ENCODE peak calls at places on chromosomes 13 and 19, in seven cellular contexts. W is NT2/D1; N is Karpas-422; J is CD4-positive, CD25-positive, alpha-beta regulatory T cell; M is IMR-90; D is tibial artery; Z is neuronal stem cell. C is an unnamed sample. For H3K9me3, the result is how much of the 10 kb centered on the place peaks cover.

GRCh38 chr13:24693862-24694471 is 13.8 kb downstream of the ATP12A start:
- DNase-seq in W (no peak), N (peak), J (peak), M (peak), D (peak), Z (peak), C (peak)

GRCh38 chr13:100131863-100132574 is 43.1 kb downstream of the PCCA start:
- DNase-seq in W (no peak), N (no peak), J (peak), M (peak), D (no peak), Z (no peak), C (peak)

GRCh38 chr19:50341091-50341564 is 12.0 kb upstream of the KCNC3 start:
- DNase-seq in W (no peak), N (peak), J (no peak), M (no peak), D (no peak), Z (no peak), C (no peak)

GRCh38 chr13:49569993-49570689 is 15.2 kb downstream of the RCBTB1 start:
- DNase-seq in W (no peak), N (no peak), J (peak), M (no peak), D (no peak), Z (no peak), C (peak)

GRCh38 chr13:99898421-99898820 is 73.1 kb downstream of the ZIC5 start:
- DNase-seq in W (no peak), N (no peak), J (no peak), M (no peak), D (no peak), Z (no peak), C (no peak)

GRCh38 chr13:37648604-37649003 is 50.0 kb upstream of the POSTN start:
- DNase-seq in W (no peak), N (no peak), J (no peak), M (peak), D (no peak), Z (no peak), C (peak)

GRCh38 chr13:100825551-100825950 is 151.0 kb upstream of the TMTC4 start:
- DNase-seq in W (no peak), N (no peak), J (no peak), M (peak), D (no peak), Z (no peak), C (peak)

GRCh38 chr13:40127476-40127875 is 472.0 kb downstream of the COG6 start:
- DNase-seq in W (no peak), N (peak), J (no peak), M (no peak), D (no peak), Z (no peak), C (no peak)

GRCh38 chr19:56765107-56765506 is 75.4 kb downstream of the PEG3 start:
- DNase-seq in W (peak), N (no peak), J (peak), M (no peak), D (peak), Z (peak), C (no peak)

DNA sequence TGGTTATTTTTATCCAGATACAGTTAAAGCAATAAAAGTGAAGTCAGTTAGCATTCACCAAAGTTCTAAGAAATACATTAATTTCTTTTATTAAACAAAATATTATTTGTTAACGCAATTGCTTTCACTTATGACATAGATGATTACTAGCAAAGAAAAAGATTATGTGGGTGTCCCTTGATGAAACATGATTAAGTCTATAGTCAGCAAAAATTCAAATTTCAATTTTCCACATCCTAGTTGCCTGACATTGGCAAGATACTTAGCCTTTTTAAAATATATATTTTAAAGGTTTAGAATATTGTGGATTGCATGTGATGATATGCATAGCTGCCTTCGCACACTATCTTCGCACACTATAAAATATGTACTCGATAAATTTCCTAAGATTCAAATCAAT is 1780.5 kb upstream of the MIR17HG start:
- DNase-seq in W (no peak), N (no peak), J (no peak), M (no peak), D (no peak), Z (no peak), C (no peak)
- H3K9me3 ChIP-seq in W (under half), N (under half), J (under half), M (under half), D (under half), Z (under half), C (under half)

GRCh38 chr19:57949702-57950101 is 2.2 kb upstream of the ZNF256 start:
- DNase-seq in W (no peak), N (no peak), J (no peak), M (no peak), D (no peak), Z (no peak), C (no peak)

GRCh38 chr19:57947088-57947418 is 453 bp downstream of the ZNF256 start:
- DNase-seq in W (no peak), N (no peak), J (no peak), M (no peak), D (no peak), Z (no peak), C (no peak)

GRCh38 chr19:57946316-57946715 is 1.2 kb downstream of the ZNF256 start:
- DNase-seq in W (no peak), N (no peak), J (no peak), M (no peak), D (no peak), Z (no peak), C (no peak)

GRCh38 chr19:57947419-57948134 is at the start of gene ZNF256:
- DNase-seq in W (peak), N (peak), J (peak), M (peak), D (peak), Z (peak), C (peak)

GRCh38 chr19:57949296-57949695 is 1.8 kb upstream of the ZNF256 start:
- DNase-seq in W (no peak), N (no peak), J (no peak), M (no peak), D (no peak), Z (no peak), C (no peak)
- H3K9me3 ChIP-seq in W (under half), N (under half), J (under half), M (under half), D (under half), Z (under half), C (under half)

GRCh38 chr13:18951412-18951811 is 230.2 kb downstream of the TUBA3C start:
- DNase-seq in W (no peak), N (no peak), J (no peak), M (no peak), D (no peak), Z (no peak), C (no peak)
- H3K9me3 ChIP-seq in W (under half), N (under half), J (under half), M (half or more), D (under half), Z (half or more), C (under half)

GRCh38 chr13:113981611-113982295 is 7.9 kb upstream of the C13orf46 start:
- DNase-seq in W (no peak), N (no peak), J (no peak), M (no peak), D (peak), Z (no peak), C (no peak)

GRCh38 chr13:113980489-113981064 is 6.7 kb upstream of the C13orf46 start:
- DNase-seq in W (no peak), N (no peak), J (no peak), M (no peak), D (peak), Z (no peak), C (no peak)

GRCh38 chr13:113982296-113982661 is 8.4 kb upstream of the C13orf46 start:
- DNase-seq in W (no peak), N (no peak), J (no peak), M (no peak), D (peak), Z (no peak), C (no peak)

GRCh38 chr13:113979791-113980471 is 6.1 kb upstream of the C13orf46 start:
- DNase-seq in W (no peak), N (no peak), J (no peak), M (no peak), D (peak), Z (no peak), C (no peak)

GRCh38 chr13:113981201-113981605 is 7.3 kb upstream of the C13orf46 start:
- DNase-seq in W (no peak), N (no peak), J (no peak), M (no peak), D (peak), Z (no peak), C (peak)
- H3K9me3 ChIP-seq in W (under half), N (under half), J (under half), M (under half), D (under half), Z (under half), C (under half)

GRCh38 chr13:73336789-73337188 is 278.0 kb downstream of the KLF5 start:
- DNase-seq in W (no peak), N (no peak), J (no peak), M (no peak), D (no peak), Z (no peak), C (peak)

GRCh38 chr13:73334459-73334858 is 275.7 kb downstream of the KLF5 start:
- DNase-seq in W (no peak), N (no peak), J (no peak), M (no peak), D (no peak), Z (no peak), C (peak)

GRCh38 chr13:73337511-73337910 is 278.7 kb downstream of the KLF5 start:
- DNase-seq in W (no peak), N (no peak), J (no peak), M (no peak), D (no peak), Z (no peak), C (no peak)

GRCh38 chr13:73335226-73335625 is 276.4 kb downstream of the KLF5 start:
- DNase-seq in W (no peak), N (no peak), J (peak), M (peak), D (no peak), Z (no peak), C (peak)

DNA sequence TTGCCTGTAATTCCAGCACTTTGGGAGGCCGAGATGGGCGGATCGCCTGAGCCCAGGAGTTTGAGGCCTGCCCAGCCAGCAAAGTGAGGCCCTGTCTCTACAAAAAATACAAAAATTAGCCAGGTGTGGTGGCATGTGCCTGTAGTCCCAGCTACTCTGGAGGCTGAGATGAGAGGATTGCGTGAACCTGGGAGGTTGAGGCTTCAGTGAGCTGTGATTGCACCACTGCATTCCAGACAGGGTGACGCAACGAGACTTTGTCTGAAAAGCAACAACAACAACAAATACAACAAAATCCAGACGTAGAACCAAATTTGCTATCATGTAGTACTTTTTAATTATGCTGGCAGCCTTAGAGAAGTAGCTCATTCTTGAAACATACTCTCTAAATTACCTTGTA is 277.1 kb downstream of the KLF5 start:
- DNase-seq in W (no peak), N (no peak), J (no peak), M (no peak), D (no peak), Z (no peak), C (no peak)
- H3K9me3 ChIP-seq in W (under half), N (under half), J (under half), M (under half), D (under half), Z (under half), C (under half)

DNA sequence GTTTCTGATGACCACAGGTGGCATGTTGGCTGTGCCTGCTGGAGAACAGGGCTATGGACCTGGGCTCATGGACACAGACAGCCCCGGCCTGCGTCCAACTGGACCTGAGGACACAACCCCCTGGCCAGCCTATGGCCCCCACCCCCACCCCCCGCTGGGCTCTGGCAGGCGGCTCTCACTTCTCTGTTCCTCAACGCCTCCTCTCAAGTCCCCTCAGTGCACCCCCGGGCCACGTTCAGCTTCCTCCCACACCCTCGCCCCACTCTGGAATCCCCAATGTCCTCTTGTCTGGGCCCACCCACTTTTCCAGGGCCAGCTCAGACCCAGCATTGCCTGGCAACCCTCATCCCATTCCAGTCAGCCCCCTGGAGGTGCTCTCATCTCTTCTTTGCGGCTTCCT is 130.2 kb upstream of the SPACA7 start:
- DNase-seq in W (no peak), N (no peak), J (no peak), M (no peak), D (no peak), Z (no peak), C (no peak)
- H3K9me3 ChIP-seq in W (under half), N (under half), J (under half), M (half or more), D (under half), Z (under half), C (under half)

DNA sequence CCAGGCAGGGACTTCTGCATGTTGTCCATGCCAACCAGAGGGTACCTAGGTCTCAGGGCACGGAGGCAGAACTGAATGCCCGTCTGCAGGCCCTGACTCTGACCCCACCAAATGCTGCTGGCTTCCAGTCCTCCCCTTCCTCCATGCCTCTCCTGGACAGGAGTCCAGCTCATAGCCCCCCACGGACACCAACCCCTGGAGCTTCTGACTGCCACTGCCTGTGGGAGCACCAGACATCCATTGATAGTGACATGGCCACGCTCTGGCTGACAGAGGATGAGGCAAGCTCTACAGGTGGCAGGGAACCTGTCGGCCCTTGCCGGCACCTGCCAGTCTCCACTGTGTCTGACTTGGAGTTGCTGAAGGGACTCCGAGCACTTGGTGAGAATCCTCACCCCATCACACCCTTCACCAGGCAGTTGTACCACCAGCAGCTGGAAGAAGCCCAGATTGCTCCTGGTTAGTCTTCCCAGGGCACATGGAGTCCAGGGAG is 1.8 kb downstream of the ANKLE1 start:
- DNase-seq in W (no peak), N (no peak), J (no peak), M (no peak), D (no peak), Z (no peak), C (no peak)
- H3K9me3 ChIP-seq in W (under half), N (under half), J (under half), M (under half), D (under half), Z (under half), C (under half)

GRCh38 chr19:44552324-44552723 is 22.8 kb upstream of the CEACAM20 start:
- DNase-seq in W (peak), N (peak), J (peak), M (no peak), D (no peak), Z (no peak), C (peak)

GRCh38 chr19:44549507-44549906 is 20.0 kb upstream of the CEACAM20 start:
- DNase-seq in W (no peak), N (no peak), J (no peak), M (no peak), D (no peak), Z (no peak), C (no peak)

GRCh38 chr19:44554641-44555246 is 25.3 kb upstream of the CEACAM20 start:
- DNase-seq in W (no peak), N (no peak), J (no peak), M (no peak), D (no peak), Z (no peak), C (no peak)

GRCh38 chr19:44553478-44554171 is 24.1 kb upstream of the CEACAM20 start:
- DNase-seq in W (no peak), N (no peak), J (no peak), M (no peak), D (no peak), Z (no peak), C (no peak)

DNA sequence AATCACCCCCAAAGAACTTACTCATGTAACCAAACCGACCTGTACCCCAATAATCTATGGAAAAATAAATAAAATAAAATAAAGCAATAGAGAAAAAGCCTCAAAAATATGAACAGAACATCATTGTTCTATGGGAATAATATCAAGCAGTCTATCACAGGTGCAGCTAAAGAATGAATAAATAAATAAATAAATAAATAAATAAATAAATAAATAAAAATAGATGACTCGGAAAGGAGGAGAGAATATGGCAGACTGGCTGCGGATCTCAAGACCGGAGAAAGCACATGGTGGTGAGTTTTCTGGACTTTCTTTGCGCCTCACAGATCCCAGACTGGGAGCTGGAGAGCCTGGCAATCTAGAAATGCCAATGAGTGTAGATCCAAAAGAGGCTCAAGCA is 22.4 kb upstream of the CEACAM20 start:
- DNase-seq in W (no peak), N (no peak), J (no peak), M (no peak), D (no peak), Z (no peak), C (no peak)
- H3K9me3 ChIP-seq in W (under half), N (under half), J (under half), M (under half), D (under half), Z (under half), C (under half)

GRCh38 chr19:44527554-44527953 is 1.9 kb downstream of the CEACAM20 start:
- DNase-seq in W (no peak), N (no peak), J (no peak), M (no peak), D (no peak), Z (no peak), C (no peak)
- H3K9me3 ChIP-seq in W (under half), N (under half), J (under half), M (under half), D (under half), Z (under half), C (under half)

GRCh38 chr19:14886032-14886431 is at the start of gene OR7A17:
- DNase-seq in W (no peak), N (no peak), J (no peak), M (no peak), D (no peak), Z (no peak), C (no peak)

GRCh38 chr19:14890616-14891379 is 4.9 kb upstream of the OR7A17 start:
- DNase-seq in W (no peak), N (no peak), J (no peak), M (no peak), D (no peak), Z (no peak), C (no peak)

GRCh38 chr19:14889994-14890393 is 4.1 kb upstream of the OR7A17 start:
- DNase-seq in W (no peak), N (no peak), J (no peak), M (no peak), D (no peak), Z (no peak), C (peak)
- H3K9me3 ChIP-seq in W (under half), N (under half), J (under half), M (under half), D (under half), Z (under half), C (under half)